ENCODE peak calls at places on chromosomes 5 and 9, in six cellular contexts. A is HepG2, F is HEK293T, C is K562, Z is GM12878, Y is IMR-90. G is an unnamed sample.

GRCh38 chr5:76958976-76959767 is 6.3 kb downstream of the CRHBP start:
- DNase-seq in Z (no peak), C (peak; percentile 42), A (no peak), F (no peak), Y (peak; percentile 70), G (no peak)

GRCh38 chr5:95901676-95902646 is 59.7 kb downstream of the ELL2 start:
- DNase-seq in A (no peak), C (no peak), Z (no peak), Y (peak; percentile 89), F (no peak), G (peak; percentile 58)

GRCh38 chr9:112332674-112332976 is 794 bp downstream of the PTBP3 start:
- DNase-seq in Y (no peak), F (no peak), Z (no peak), C (no peak), A (no peak), G (no peak)

GRCh38 chr5:144183254-144183889 is 12.7 kb downstream of the KCTD16 start:
- DNase-seq in C (peak; percentile 20), Y (peak; percentile 85), Z (no peak), A (no peak), F (peak; percentile 10), G (peak; percentile 21)

GRCh38 chr9:123796073-123796472 is 133.9 kb downstream of the DENND1A start:
- DNase-seq in C (no peak), A (no peak), Z (peak; percentile 31), F (no peak), Y (no peak), G (no peak)

GRCh38 chr5:165914462-165914861 is 2377.0 kb upstream of the WWC1 start:
- DNase-seq in Z (no peak), C (no peak), Y (no peak), F (no peak), A (no peak), G (no peak)

GRCh38 chr5:181100121-181101015 is 30.6 kb downstream of the OR2V1 start:
- DNase-seq in Y (no peak), Z (no peak), F (no peak), C (peak; percentile 37), A (no peak), G (no peak)

GRCh38 chr5:96026334-96027065 is 64.8 kb upstream of the ELL2 start:
- DNase-seq in F (no peak), Y (peak; percentile 78), C (no peak), A (no peak), Z (no peak), G (no peak)

GRCh38 chr5:137604348-137605095 is 105.4 kb upstream of the SPOCK1 start:
- DNase-seq in F (no peak), Y (no peak), Z (no peak), A (no peak), C (no peak), G (no peak)

GRCh38 chr5:39224196-39224754 is 4.9 kb upstream of the FYB1 start:
- DNase-seq in Z (no peak), A (no peak), C (peak; percentile 62), F (no peak), Y (peak; percentile 5), G (no peak)

GRCh38 chr5:10519729-10520128 is 44.1 kb upstream of the ANKRD33B start:
- DNase-seq in A (no peak), Z (no peak), Y (no peak), C (no peak), F (no peak), G (no peak)

GRCh38 chr9:89317282-89317681 is 1.0 kb upstream of the SECISBP2 start:
- DNase-seq in C (no peak), F (no peak), Y (no peak), A (no peak), Z (no peak), G (no peak)

GRCh38 chr9:128100581-128100980 is 26.9 kb downstream of the PTGES2 start:
- DNase-seq in Z (no peak), C (no peak), Y (no peak), F (no peak), A (no peak), G (no peak)

GRCh38 chr9:128099932-128100491 is 27.5 kb downstream of the PTGES2 start:
- DNase-seq in A (no peak), Y (no peak), Z (no peak), C (peak; percentile 49), F (no peak), G (no peak)

GRCh38 chr9:128098017-128098935 is 29.3 kb downstream of the PTGES2 start:
- DNase-seq in C (peak; percentile 75), Z (no peak), Y (peak; percentile 98), A (peak; percentile 98), F (peak; percentile 88), G (peak; percentile 93)

GRCh38 chr9:128097156-128098016 is 29.4 kb downstream of the SLC25A25 start:
- DNase-seq in F (no peak), C (no peak), Z (no peak), A (no peak), Y (no peak), G (no peak)

GRCh38 chr9:128098936-128099931 is 28.3 kb downstream of the PTGES2 start:
- DNase-seq in Z (no peak), F (no peak), A (no peak), Y (no peak), C (peak; percentile 47), G (no peak)
- TF ChIP-seq BHLHE40 in Z (no peak), F (no peak), A (no peak), Y (no peak), C (no peak), G (no peak)

DNA sequence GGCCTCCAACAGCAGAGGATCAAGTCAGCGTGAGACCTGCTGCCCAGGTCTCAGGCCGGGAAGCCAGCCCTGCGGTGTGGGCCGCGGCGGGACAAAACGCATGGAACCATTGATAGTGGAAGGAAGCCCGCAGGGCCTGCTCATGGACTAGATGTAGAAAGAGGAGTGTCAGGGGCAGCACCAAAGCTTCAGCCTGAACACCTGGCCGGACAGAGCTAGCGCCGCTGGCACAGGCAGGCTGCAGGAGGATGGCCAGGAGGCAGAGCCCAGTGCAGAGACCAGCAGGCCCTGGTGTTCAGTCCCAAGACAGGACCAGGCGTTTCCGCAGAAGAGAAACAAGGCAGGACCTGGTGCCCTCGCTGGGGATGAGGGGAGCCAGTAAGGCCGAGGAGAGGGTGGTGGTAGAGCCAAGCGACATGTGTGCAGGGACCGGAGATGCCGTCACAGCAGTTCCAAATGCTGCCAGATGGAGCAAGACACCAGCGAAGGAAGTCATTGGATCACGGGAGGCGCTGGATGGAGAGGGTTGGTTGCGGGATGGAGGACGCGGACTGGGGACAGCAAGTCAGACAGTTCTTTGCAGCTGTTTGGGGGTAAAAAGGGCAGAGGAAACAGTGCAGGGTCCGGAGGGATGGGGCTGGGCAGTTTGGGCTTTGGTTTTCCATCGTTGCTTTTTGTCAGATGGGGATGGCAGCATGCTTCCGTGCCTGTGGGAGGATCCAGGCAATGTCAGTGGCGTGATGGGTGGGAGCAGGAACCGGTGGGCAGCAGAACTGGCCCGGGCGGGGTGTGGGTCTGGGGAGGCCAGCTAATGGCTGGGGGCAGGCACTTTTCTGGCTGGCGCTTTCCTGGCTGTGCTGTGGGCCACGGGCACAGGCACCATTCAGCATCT is 42.0 kb upstream of the OLFM1 start:
- DNase-seq in C (no peak), A (no peak), Z (no peak), Y (no peak), F (no peak), G (no peak)
- TF ChIP-seq BHLHE40 in C (no peak), A (no peak), Z (no peak), Y (no peak), F (no peak), G (no peak)

GRCh38 chr5:75202935-75203334 is 33.7 kb downstream of the ANKRD31 start:
- DNase-seq in F (no peak), C (no peak), A (no peak), Y (no peak), Z (no peak), G (no peak)
- TF ChIP-seq BHLHE40 in F (no peak), C (no peak), A (no peak), Y (no peak), Z (no peak), G (no peak)

DNA sequence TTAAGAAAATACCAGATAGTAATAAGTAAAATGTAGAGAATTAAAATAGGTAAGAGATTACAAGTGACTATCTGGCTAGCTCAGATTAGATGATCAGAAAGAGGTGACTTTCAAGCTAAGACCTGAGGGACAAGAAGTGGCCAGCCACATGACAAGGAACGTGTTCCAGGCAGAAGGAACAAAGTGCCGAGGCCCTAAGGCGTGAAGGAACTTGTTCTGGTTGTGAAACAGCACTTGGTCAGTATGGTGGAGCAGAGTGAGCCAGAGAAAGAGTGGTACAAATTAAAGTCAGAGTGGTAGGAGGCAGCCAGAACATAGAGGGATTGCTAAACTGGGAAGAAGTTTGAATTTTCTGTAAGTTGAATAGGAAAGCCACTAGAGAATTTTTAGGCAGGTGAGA is 73.6 kb downstream of the ADRB2 start:
- DNase-seq in Z (no peak), F (no peak), C (no peak), A (no peak), Y (no peak), G (no peak)
- TF ChIP-seq BHLHE40 in Z (no peak), F (no peak), C (no peak), A (no peak), Y (no peak), G (no peak)

DNA sequence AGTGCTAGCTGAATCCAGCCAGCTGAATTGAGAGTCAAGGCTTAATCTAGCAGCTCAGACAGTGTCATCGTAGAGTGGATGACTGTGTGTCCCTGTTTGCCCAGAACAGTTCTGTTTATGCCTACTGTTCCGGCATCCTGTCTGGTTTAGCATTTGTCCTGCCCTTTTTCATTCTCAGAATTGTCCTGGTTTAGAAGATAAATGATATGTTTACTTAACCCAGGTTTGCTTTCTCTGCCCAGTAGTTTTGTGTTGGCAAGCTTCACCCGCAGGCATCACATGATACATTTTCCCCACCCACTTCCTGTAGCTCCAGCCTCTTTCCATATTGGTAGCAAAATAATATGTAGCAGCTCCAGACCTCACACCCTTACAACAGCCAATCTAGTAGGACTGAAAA is 41.2 kb upstream of the ZSWIM6 start:
- DNase-seq in Y (no peak), A (peak; percentile 13), C (no peak), F (no peak), Z (no peak), G (peak; percentile 49)
- TF ChIP-seq BHLHE40 in Y (no peak), A (no peak), C (no peak), F (no peak), Z (no peak), G (no peak)

DNA sequence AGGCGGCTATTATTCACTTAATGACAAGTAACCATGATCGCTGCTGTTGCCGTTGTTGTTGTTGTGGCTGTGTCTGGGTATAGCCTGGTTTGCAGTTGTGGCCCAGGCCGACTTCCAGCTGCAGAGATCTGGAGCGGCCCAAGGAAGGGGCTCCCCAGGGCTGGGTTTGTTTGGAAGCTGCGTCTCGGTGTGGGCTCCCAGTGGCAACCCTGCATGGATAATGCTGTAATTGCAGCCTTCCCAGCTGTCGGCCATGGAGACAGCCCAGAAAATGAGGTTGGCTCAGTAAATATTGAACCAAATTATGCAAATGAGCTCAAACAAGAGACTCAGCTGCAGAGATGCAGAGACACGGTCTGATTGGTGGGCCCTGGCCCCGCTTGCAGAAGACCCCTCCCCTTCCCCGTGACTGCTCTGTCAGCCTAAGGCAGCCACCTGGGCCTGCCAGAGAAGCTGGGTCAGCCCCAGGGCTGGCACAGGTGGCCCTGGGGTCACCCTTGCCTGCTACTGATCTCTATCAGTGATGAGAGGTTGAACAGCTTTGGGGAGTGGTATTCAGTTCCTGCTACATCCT is 75.9 kb downstream of the RAD23B start:
- DNase-seq in Y (no peak), F (no peak), A (no peak), Z (no peak), C (no peak), G (no peak)
- TF ChIP-seq BHLHE40 in Y (no peak), F (no peak), A (no peak), Z (no peak), C (no peak), G (no peak)